ENCODE peak calls at places on chromosomes 6 and 20, in nine cellular contexts. E is mammary epithelial cell, A is fibroblast of lung, N is adrenal gland, D is choroid plexus epithelial cell, O is tibial artery, P is neural progenitor cell, U is HL-60, W is neural crest cell. Z is an unnamed sample.

GRCh38 chr6:1379026-1379809 is 10.2 kb upstream of the FOXF2 start:
- DNase-seq in E (no peak), A (no peak), N (no peak), D (no peak), O (no peak), P (peak), U (no peak), W (no peak), Z (no peak)

GRCh38 chr6:162239330-162239729 is 488.2 kb downstream of the PRKN start:
- DNase-seq in E (no peak), A (no peak), N (no peak), D (no peak), O (no peak), P (no peak), U (no peak), W (no peak), Z (no peak)

GRCh38 chr20:21520702-21521595 is 7.1 kb upstream of the NKX2-2 start:
- DNase-seq in E (no peak), A (peak), N (no peak), D (peak), O (no peak), P (peak), U (no peak), W (peak), Z (no peak)

GRCh38 chr6:85416049-85416448 is 33.8 kb upstream of the NT5E start:
- DNase-seq in E (no peak), A (no peak), N (no peak), D (peak), O (no peak), P (no peak), U (no peak), W (no peak), Z (no peak)

GRCh38 chr6:32868257-32868788 is 14.3 kb downstream of the PSMB9 start:
- DNase-seq in E (peak), A (peak), N (peak), D (peak), O (peak), P (peak), U (peak), W (peak), Z (peak)

GRCh38 chr20:24420567-24420966 is 48.9 kb upstream of the SYNDIG1 start:
- DNase-seq in E (no peak), A (no peak), N (no peak), D (no peak), O (no peak), P (no peak), U (no peak), W (no peak), Z (no peak)

GRCh38 chr20:18190466-18191233 is 53.0 kb downstream of the KAT14 start:
- DNase-seq in E (peak), A (no peak), N (no peak), D (peak), O (no peak), P (no peak), U (no peak), W (no peak), Z (no peak)

GRCh38 chr20:24766826-24767622 is 182.0 kb upstream of the CST7 start:
- DNase-seq in E (peak), A (no peak), N (no peak), D (no peak), O (peak), P (no peak), U (no peak), W (no peak), Z (no peak)

GRCh38 chr6:7215140-7215539 is 97.9 kb downstream of the SSR1 start:
- DNase-seq in E (no peak), A (peak), N (peak), D (peak), O (no peak), P (no peak), U (no peak), W (no peak), Z (no peak)

GRCh38 chr6:137816133-137816579 is 50.9 kb upstream of the TNFAIP3 start:
- DNase-seq in E (no peak), A (peak), N (no peak), D (peak), O (no peak), P (no peak), U (peak), W (no peak), Z (no peak)

GRCh38 chr6:127784468-127784867 is 116.4 kb downstream of the THEMIS start:
- DNase-seq in E (no peak), A (no peak), N (no peak), D (no peak), O (no peak), P (no peak), U (no peak), W (no peak), Z (no peak)

GRCh38 chr6:7865811-7866210 is 44.8 kb downstream of the TXNDC5 start:
- DNase-seq in E (no peak), A (no peak), N (no peak), D (no peak), O (no peak), P (no peak), U (no peak), W (no peak), Z (no peak)

GRCh38 chr6:129890164-129890563 is 29.0 kb upstream of the TMEM244 start:
- DNase-seq in E (peak), A (peak), N (no peak), D (peak), O (no peak), P (no peak), U (no peak), W (no peak), Z (no peak)

GRCh38 chr20:24770628-24771556 is 178.2 kb upstream of the CST7 start:
- DNase-seq in E (no peak), A (no peak), N (no peak), D (no peak), O (peak), P (no peak), U (no peak), W (no peak), Z (no peak)

GRCh38 chr6:29414588-29414987 is at the start of gene OR12D1:
- DNase-seq in E (peak), A (no peak), N (no peak), D (no peak), O (no peak), P (peak), U (no peak), W (no peak), Z (no peak)
- TF ChIP-seq CTCF in E (peak), A (no peak), N (no peak), D (no peak), O (no peak), P (peak), U (no peak), W (peak), Z (peak)

GRCh38 chr6:63963756-63964315 is 328.2 kb downstream of the PHF3 start:
- DNase-seq in E (no peak), A (no peak), N (no peak), D (peak), O (no peak), P (no peak), U (no peak), W (no peak), Z (no peak)
- TF ChIP-seq CTCF in E (no peak), A (no peak), N (no peak), D (no peak), O (no peak), P (no peak), U (no peak), W (no peak), Z (no peak)

DNA sequence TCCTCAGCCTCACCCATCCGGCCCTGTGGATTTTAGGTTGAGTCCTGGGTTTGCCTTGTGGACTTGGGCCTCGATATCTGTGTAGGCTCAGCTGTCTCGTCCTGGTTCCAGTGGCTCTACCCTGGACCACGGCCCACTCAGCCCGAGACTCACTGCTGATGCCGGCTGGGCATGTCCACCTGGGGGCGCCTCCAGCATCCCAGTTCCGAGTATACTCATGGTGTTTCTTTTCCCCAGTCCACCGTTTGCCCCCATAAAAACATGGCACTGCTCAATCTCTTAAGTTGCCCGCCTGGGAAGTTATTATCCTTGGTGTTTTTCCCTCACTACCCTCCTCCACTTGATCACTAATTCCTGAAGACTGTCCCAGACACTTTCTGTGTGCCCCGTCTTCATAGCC is 99.1 kb downstream of the ARID1B start:
- DNase-seq in E (no peak), A (no peak), N (no peak), D (no peak), O (no peak), P (peak), U (no peak), W (peak), Z (no peak)
- TF ChIP-seq CTCF in E (peak), A (peak), N (no peak), D (peak), O (no peak), P (peak), U (no peak), W (peak), Z (peak)

GRCh38 chr20:19834783-19835182 is 76.7 kb downstream of the RIN2 start:
- DNase-seq in E (no peak), A (no peak), N (no peak), D (no peak), O (no peak), P (no peak), U (no peak), W (no peak), Z (no peak)
- TF ChIP-seq CTCF in E (no peak), A (no peak), N (no peak), D (no peak), O (no peak), P (no peak), U (no peak), W (no peak), Z (no peak)

DNA sequence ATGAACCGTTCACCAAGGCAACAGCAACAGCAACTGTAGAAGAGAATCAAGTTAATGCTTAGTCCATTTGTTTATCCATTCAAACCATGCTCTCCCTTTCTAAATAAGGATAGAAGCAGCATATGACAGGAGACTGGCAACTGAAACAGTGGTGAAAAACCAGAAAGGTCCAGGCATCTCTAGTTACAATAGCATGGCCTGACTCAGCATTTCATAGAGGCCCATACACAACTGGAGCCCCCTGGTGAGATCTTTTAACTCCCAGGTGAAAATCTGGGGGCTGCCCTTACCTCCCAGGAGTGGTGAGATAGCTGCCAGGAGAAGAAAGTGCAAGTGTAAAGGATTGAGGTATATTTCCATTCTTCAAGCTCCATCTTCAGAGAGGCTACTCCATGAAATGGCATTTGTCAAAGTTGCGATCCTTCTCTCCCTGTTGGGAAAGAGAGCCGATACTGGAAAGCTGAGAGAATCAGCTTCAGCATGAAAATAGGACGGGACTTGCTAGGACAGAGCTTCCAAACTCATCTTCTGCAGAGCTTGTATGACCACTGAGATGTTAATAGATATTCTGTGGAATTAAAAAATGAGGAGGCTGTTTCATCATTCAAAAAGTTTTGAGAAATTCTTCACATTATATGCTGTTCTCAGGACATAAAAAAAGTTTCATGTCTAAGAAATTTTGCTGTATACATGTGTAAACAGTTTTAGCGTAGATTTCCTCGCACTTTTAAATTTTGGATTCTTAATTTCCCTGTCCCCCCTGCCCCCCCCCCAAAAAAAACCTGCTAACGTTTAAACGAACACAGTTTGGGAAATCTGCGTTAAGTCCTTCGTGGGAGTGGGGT is 10.9 kb upstream of the SLC2A12 start:
- DNase-seq in E (no peak), A (no peak), N (no peak), D (peak), O (no peak), P (peak), U (no peak), W (no peak), Z (no peak)
- TF ChIP-seq CTCF in E (no peak), A (no peak), N (no peak), D (peak), O (no peak), P (no peak), U (no peak), W (no peak), Z (no peak)

Z was measured in progenitor cell of endocrine pancreas.